ENCODE peak calls at places on chromosomes 7 and 10, in five cellular contexts. One of them, this sample, is unnamed.

GRCh38 chr7:157597562-157597961 is 260.8 kb downstream of the DNAJB6 start:
- DNase-seq in colonic mucosa: no peak
- DNase-seq in uterus: no peak
- DNase-seq in CD8-positive, alpha-beta T cell: no peak
- DNase-seq in psoas muscle: no peak
- DNase-seq in this sample: no peak

GRCh38 chr7:137345799-137346449 is 2.4 kb upstream of the PTN start:
- DNase-seq in colonic mucosa: no peak
- DNase-seq in psoas muscle: no peak
- DNase-seq in CD8-positive, alpha-beta T cell: no peak
- DNase-seq in uterus: no peak
- DNase-seq in this sample: no peak

GRCh38 chr10:103040424-103040823 is 122.3 kb downstream of the CNNM2 start:
- DNase-seq in CD8-positive, alpha-beta T cell: no peak
- DNase-seq in colonic mucosa: no peak
- DNase-seq in uterus: no peak
- DNase-seq in psoas muscle: no peak
- DNase-seq in this sample: no peak

GRCh38 chr10:94069884-94070283 is 76.2 kb downstream of the PLCE1 start:
- DNase-seq in colonic mucosa: no peak
- DNase-seq in psoas muscle: no peak
- DNase-seq in uterus: no peak
- DNase-seq in CD8-positive, alpha-beta T cell: no peak
- DNase-seq in this sample: no peak

GRCh38 chr10:21318768-21319167 is 206.7 kb downstream of the SKIDA1 start:
- DNase-seq in uterus: no peak
- DNase-seq in CD8-positive, alpha-beta T cell: no peak
- DNase-seq in psoas muscle: no peak
- DNase-seq in colonic mucosa: no peak
- DNase-seq in this sample: no peak

GRCh38 chr10:131198401-131198800 is 113.1 kb downstream of the TCERG1L start:
- DNase-seq in colonic mucosa: no peak
- DNase-seq in psoas muscle: no peak
- DNase-seq in uterus: no peak
- DNase-seq in CD8-positive, alpha-beta T cell: no peak
- DNase-seq in this sample: no peak

GRCh38 chr7:2008101-2008935 is 224.4 kb downstream of the MAD1L1 start:
- DNase-seq in uterus: no peak
- DNase-seq in colonic mucosa: no peak
- DNase-seq in psoas muscle: peak; percentile 10
- DNase-seq in CD8-positive, alpha-beta T cell: no peak
- DNase-seq in this sample: no peak

GRCh38 chr10:36677170-36677768 is 448.1 kb upstream of the ANKRD30A start:
- DNase-seq in psoas muscle: no peak
- DNase-seq in colonic mucosa: no peak
- DNase-seq in CD8-positive, alpha-beta T cell: no peak
- DNase-seq in uterus: no peak
- DNase-seq in this sample: no peak

GRCh38 chr10:3128379-3129130 is 44.0 kb downstream of the PITRM1 start:
- DNase-seq in psoas muscle: no peak
- DNase-seq in uterus: no peak
- DNase-seq in colonic mucosa: no peak
- DNase-seq in CD8-positive, alpha-beta T cell: no peak
- DNase-seq in this sample: no peak

GRCh38 chr7:57199252-57199651 is 67.0 kb upstream of the ZNF479 start:
- DNase-seq in psoas muscle: no peak
- DNase-seq in colonic mucosa: no peak
- DNase-seq in uterus: no peak
- DNase-seq in CD8-positive, alpha-beta T cell: no peak
- DNase-seq in this sample: no peak

GRCh38 chr10:109831846-109832245 is 91.5 kb downstream of the XPNPEP1 start:
- DNase-seq in colonic mucosa: no peak
- DNase-seq in CD8-positive, alpha-beta T cell: no peak
- DNase-seq in psoas muscle: no peak
- DNase-seq in uterus: no peak
- DNase-seq in this sample: no peak

GRCh38 chr10:1043532-1043995 is 5.4 kb downstream of the IDI1 start:
- DNase-seq in CD8-positive, alpha-beta T cell: no peak
- DNase-seq in psoas muscle: peak; percentile 28
- DNase-seq in uterus: no peak
- DNase-seq in colonic mucosa: peak; percentile 28
- DNase-seq in this sample: no peak

GRCh38 chr10:49385939-49386922 is 9.7 kb downstream of the DRGX start:
- DNase-seq in colonic mucosa: no peak
- DNase-seq in CD8-positive, alpha-beta T cell: no peak
- DNase-seq in psoas muscle: no peak
- DNase-seq in uterus: no peak
- DNase-seq in this sample: no peak

GRCh38 chr7:13822678-13823077 is 166.8 kb downstream of the ETV1 start:
- DNase-seq in CD8-positive, alpha-beta T cell: no peak
- DNase-seq in uterus: no peak
- DNase-seq in colonic mucosa: no peak
- DNase-seq in psoas muscle: no peak
- DNase-seq in this sample: no peak

DNA sequence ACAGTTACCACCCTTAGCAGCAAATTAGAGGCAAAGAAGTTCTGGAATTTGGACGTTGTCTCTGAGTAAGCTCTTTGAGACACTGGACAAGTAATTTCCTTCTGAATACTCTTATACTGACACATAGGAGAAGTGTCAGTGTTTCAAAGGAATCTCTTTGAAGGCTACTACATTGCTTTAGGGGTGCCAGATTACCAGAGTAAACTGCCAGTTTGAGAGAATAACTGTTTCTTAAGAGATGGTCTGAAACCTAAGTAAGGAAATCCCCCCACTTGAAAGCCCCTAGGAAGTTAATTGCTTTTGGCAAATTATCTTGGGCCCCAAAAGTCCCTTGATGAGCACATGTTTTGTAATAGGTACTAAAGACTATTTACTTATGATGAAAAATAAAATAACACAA is 3.4 kb downstream of the FAS start:
- DNase-seq in CD8-positive, alpha-beta T cell: no peak
- DNase-seq in uterus: no peak
- DNase-seq in colonic mucosa: peak; percentile 16
- DNase-seq in psoas muscle: no peak
- DNase-seq in this sample: no peak
- H3K4me3 ChIP-seq in CD8-positive, alpha-beta T cell: no peak overlapping the region
- H3K4me3 ChIP-seq in uterus: peak overlapping the region; percentile 86
- H3K4me3 ChIP-seq in colonic mucosa: no peak overlapping the region
- H3K4me3 ChIP-seq in psoas muscle: peak overlapping the region; percentile 92
- H3K4me3 ChIP-seq in this sample: peak overlapping the region; percentile 94

GRCh38 chr10:110861476-110861875 is 10.3 kb upstream of the PDCD4 start:
- DNase-seq in uterus: no peak
- DNase-seq in psoas muscle: no peak
- DNase-seq in CD8-positive, alpha-beta T cell: no peak
- DNase-seq in colonic mucosa: no peak
- DNase-seq in this sample: no peak
- H3K4me1 ChIP-seq in uterus: peaks cover 7% of the 10 kb centered on the region
- H3K4me1 ChIP-seq in psoas muscle: peaks cover 14% of the 10 kb centered on the region
- H3K4me1 ChIP-seq in CD8-positive, alpha-beta T cell: peaks cover 93% of the 10 kb centered on the region
- H3K4me1 ChIP-seq in colonic mucosa: peaks cover 34% of the 10 kb centered on the region
- H3K4me1 ChIP-seq in this sample: peaks cover 8% of the 10 kb centered on the region

GRCh38 chr10:30188101-30188500 is 128.7 kb upstream of the JCAD start:
- DNase-seq in psoas muscle: no peak
- DNase-seq in colonic mucosa: no peak
- DNase-seq in uterus: no peak
- DNase-seq in CD8-positive, alpha-beta T cell: no peak
- DNase-seq in this sample: no peak
- TF ChIP-seq CTCF in psoas muscle: no peak
- TF ChIP-seq CTCF in colonic mucosa: no peak
- TF ChIP-seq CTCF in uterus: no peak
- TF ChIP-seq CTCF in CD8-positive, alpha-beta T cell: no peak
- TF ChIP-seq CTCF in this sample: no peak

GRCh38 chr7:74083928-74084721 is 521 bp downstream of the LIMK1 start:
- DNase-seq in colonic mucosa: peak; percentile 63
- DNase-seq in CD8-positive, alpha-beta T cell: peak; percentile 23
- DNase-seq in uterus: no peak
- DNase-seq in psoas muscle: peak; percentile 49
- DNase-seq in this sample: no peak
- H3K4me3 ChIP-seq in colonic mucosa: peak overlapping the region; percentile 74
- H3K4me3 ChIP-seq in CD8-positive, alpha-beta T cell: peak overlapping the region; percentile 61
- H3K4me3 ChIP-seq in uterus: peak overlapping the region; percentile 60
- H3K4me3 ChIP-seq in psoas muscle: peak overlapping the region; percentile 85
- H3K4me3 ChIP-seq in this sample: peak overlapping the region; percentile 84

DNA sequence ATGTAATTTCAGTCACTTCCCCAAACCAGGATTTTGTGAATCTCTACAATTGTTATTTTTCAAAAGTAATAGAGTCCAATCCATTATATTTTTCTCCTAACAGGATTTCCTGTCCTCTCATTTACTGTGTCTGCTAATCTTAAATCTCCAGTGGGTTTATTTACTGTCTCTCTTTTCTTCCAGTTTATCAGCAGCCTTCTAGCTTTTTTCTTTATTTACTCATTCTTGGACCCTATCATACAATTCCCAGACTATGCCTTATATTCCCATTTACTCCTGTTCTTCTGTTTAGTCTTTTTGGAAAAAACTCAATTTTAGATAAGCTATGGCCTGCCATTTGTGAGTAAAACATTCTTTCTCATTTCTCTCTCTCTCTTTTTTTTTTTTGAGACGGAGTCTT is 94.7 kb downstream of the STK31 start:
- DNase-seq in colonic mucosa: no peak
- DNase-seq in psoas muscle: no peak
- DNase-seq in uterus: no peak
- DNase-seq in CD8-positive, alpha-beta T cell: no peak
- DNase-seq in this sample: no peak
- H3K4me1 ChIP-seq in colonic mucosa: no peaks in the 10 kb centered on the region
- H3K4me1 ChIP-seq in psoas muscle: no peaks in the 10 kb centered on the region
- H3K4me1 ChIP-seq in uterus: no peaks in the 10 kb centered on the region
- H3K4me1 ChIP-seq in CD8-positive, alpha-beta T cell: no peaks in the 10 kb centered on the region
- H3K4me1 ChIP-seq in this sample: no peaks in the 10 kb centered on the region

GRCh38 chr7:128361463-128362441 is at the start of gene PRRT4:
- DNase-seq in CD8-positive, alpha-beta T cell: peak; percentile 43
- DNase-seq in psoas muscle: peak; percentile 50
- DNase-seq in uterus: peak; percentile 33
- DNase-seq in colonic mucosa: no peak
- DNase-seq in this sample: no peak
- TF ChIP-seq CTCF in CD8-positive, alpha-beta T cell: no peak
- TF ChIP-seq CTCF in psoas muscle: no peak
- TF ChIP-seq CTCF in uterus: no peak
- TF ChIP-seq CTCF in colonic mucosa: no peak
- TF ChIP-seq CTCF in this sample: no peak

GRCh38 chr10:116608683-116609594 is 11.8 kb upstream of the PNLIPRP2 start:
- DNase-seq in colonic mucosa: peak; percentile 42
- DNase-seq in CD8-positive, alpha-beta T cell: no peak
- DNase-seq in uterus: no peak
- DNase-seq in psoas muscle: no peak
- DNase-seq in this sample: no peak
- H3K4me3 ChIP-seq in colonic mucosa: peak overlapping the region; percentile 55
- H3K4me3 ChIP-seq in CD8-positive, alpha-beta T cell: no peak overlapping the region
- H3K4me3 ChIP-seq in uterus: no peak overlapping the region
- H3K4me3 ChIP-seq in psoas muscle: no peak overlapping the region
- H3K4me3 ChIP-seq in this sample: no peak overlapping the region

This sample was measured in breast epithelium.